ENCODE peak calls at places on chromosomes 12 and 14, in five cellular contexts. M, C, R, D and V are unnamed samples.

GRCh38 chr12:81077686-81078441 is at the start of gene ACSS3:
- DNase-seq in M (peak; percentile 80), R (no peak), D (peak; percentile 21), C (peak; percentile 12), V (peak; percentile 79)

GRCh38 chr12:70248916-70249315 is 5.7 kb downstream of the CNOT2 start:
- DNase-seq in R (no peak), D (no peak), M (no peak), C (no peak), V (no peak)

GRCh38 chr14:93970589-93970966 is 5.8 kb downstream of the ASB2 start:
- DNase-seq in R (no peak), D (no peak), M (no peak), C (no peak), V (no peak)

GRCh38 chr14:58768977-58769376 is 131.2 kb downstream of the DACT1 start:
- DNase-seq in C (no peak), M (no peak), D (no peak), R (no peak), V (no peak)

GRCh38 chr14:63875311-63875710 is 22.5 kb downstream of the SYNE2 start:
- DNase-seq in M (no peak), R (no peak), D (no peak), C (peak; percentile 58), V (peak; percentile 30)

GRCh38 chr12:80531646-80532045 is 87.6 kb downstream of the PTPRQ start:
- DNase-seq in D (no peak), R (no peak), C (no peak), M (no peak), V (no peak)

GRCh38 chr12:80632835-80633234 is 74.6 kb upstream of the MYF6 start:
- DNase-seq in M (peak; percentile 21), D (no peak), C (no peak), R (no peak), V (no peak)

GRCh38 chr14:67191768-67192290 is 2.6 kb downstream of the GARIN2 start:
- DNase-seq in C (no peak), M (no peak), R (no peak), D (no peak), V (no peak)

GRCh38 chr14:59389936-59390335 is 75.2 kb downstream of the GPR135 start:
- DNase-seq in M (no peak), D (no peak), C (no peak), R (no peak), V (no peak)

GRCh38 chr12:84638811-84639368 is 273.7 kb downstream of the SLC6A15 start:
- DNase-seq in M (no peak), R (no peak), D (no peak), C (peak; percentile 17), V (no peak)

GRCh38 chr12:132761032-132761910 is at the start of gene ANKLE2:
- DNase-seq in R (peak; percentile 41), M (peak; percentile 51), C (peak; percentile 72), D (no peak), V (peak; percentile 94)

GRCh38 chr12:95615735-95616134 is 64.5 kb upstream of the USP44 start:
- DNase-seq in R (no peak), D (no peak), M (no peak), C (no peak), V (no peak)

GRCh38 chr14:100665518-100666032 is 61.1 kb upstream of the DLK1 start:
- DNase-seq in M (no peak), D (no peak), R (no peak), C (no peak), V (no peak)

GRCh38 chr12:107415066-107415465 is 270.5 kb upstream of the PWP1 start:
- DNase-seq in D (no peak), C (peak; percentile 70), R (no peak), M (no peak), V (no peak)

GRCh38 chr12:321606-322326 is 59.1 kb upstream of the SLC6A13 start:
- DNase-seq in M (no peak), D (no peak), C (no peak), R (no peak), V (no peak)

GRCh38 chr12:13101854-13102375 is 1.6 kb downstream of the GSG1 start:
- DNase-seq in C (peak; percentile 60), R (no peak), D (no peak), M (no peak), V (peak; percentile 63)

GRCh38 chr12:19799216-19799615 is 359.9 kb downstream of the AEBP2 start:
- DNase-seq in D (no peak), C (peak; percentile 56), R (no peak), M (no peak), V (no peak)
- H3K27ac ChIP-seq in D (no peak overlapping the region), C (no peak overlapping the region), R (no peak overlapping the region), M (no peak overlapping the region), V (no peak overlapping the region)

DNA sequence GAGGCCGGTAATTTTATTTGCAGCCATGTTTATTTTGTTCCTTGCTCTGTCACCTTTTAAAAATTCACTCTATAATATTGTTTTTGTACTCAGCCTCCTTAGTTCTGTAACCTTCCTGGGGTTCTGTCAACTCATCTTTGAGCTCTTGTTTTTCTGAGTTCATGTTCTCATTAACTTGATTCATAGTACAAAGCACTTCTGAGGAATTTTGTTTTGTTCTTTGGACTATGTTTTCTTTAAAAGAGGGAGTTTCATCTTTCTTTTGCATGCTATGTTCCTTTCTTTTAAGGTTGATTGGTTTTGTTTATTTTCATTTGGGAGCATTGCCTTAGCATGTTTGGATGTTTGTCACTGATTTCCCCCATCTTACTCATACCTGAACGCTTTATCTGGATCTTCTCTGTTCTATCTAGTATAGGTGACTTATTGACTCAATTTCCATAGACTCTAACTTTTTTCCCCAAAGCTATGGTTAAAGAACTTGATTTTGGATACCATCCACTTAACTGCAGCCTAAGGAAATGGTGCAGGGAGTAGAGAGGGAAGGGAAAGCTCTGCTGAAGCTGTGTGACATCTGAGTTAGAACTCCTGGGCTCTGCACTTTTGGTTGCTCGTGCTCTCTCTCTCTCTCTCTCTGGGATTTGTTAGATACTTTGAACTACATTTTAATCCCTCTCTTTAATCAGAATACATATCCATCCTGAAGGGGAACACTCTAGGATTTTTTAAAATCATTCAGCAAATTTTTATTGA is 268.5 kb downstream of the PAWR start:
- DNase-seq in R (no peak), M (no peak), D (no peak), C (no peak), V (no peak)
- H3K27ac ChIP-seq in R (no peak overlapping the region), M (no peak overlapping the region), D (no peak overlapping the region), C (peak overlapping the region; percentile 59), V (no peak overlapping the region)

GRCh38 chr14:68730811-68731425 is 61.9 kb downstream of the ZFP36L1 start:
- DNase-seq in M (peak; percentile 71), R (no peak), D (no peak), C (no peak), V (no peak)
- H3K27ac ChIP-seq in M (peak overlapping the region; percentile 92), R (no peak overlapping the region), D (no peak overlapping the region), C (no peak overlapping the region), V (no peak overlapping the region)

GRCh38 chr14:22554706-22555572 is 34.1 kb downstream of the DAD1 start:
- DNase-seq in M (no peak), D (no peak), R (no peak), C (no peak), V (no peak)

GRCh38 chr14:22552827-22553076 is 36.3 kb downstream of the DAD1 start:
- DNase-seq in M (no peak), C (no peak), D (no peak), R (no peak), V (no peak)

GRCh38 chr14:22551597-22551982 is 37.4 kb downstream of the DAD1 start:
- DNase-seq in C (no peak), R (no peak), D (no peak), M (no peak), V (no peak)

GRCh38 chr14:22552001-22552826 is 36.8 kb downstream of the DAD1 start:
- DNase-seq in C (no peak), M (no peak), D (no peak), R (no peak), V (no peak)

GRCh38 chr14:22553445-22553844 is 35.6 kb downstream of the DAD1 start:
- DNase-seq in R (no peak), C (no peak), M (no peak), D (no peak), V (no peak)
- H3K27ac ChIP-seq in R (peak overlapping the region; percentile 28), C (no peak overlapping the region), M (no peak overlapping the region), D (peak overlapping the region; percentile 40), V (peak overlapping the region; percentile 76)

DNA sequence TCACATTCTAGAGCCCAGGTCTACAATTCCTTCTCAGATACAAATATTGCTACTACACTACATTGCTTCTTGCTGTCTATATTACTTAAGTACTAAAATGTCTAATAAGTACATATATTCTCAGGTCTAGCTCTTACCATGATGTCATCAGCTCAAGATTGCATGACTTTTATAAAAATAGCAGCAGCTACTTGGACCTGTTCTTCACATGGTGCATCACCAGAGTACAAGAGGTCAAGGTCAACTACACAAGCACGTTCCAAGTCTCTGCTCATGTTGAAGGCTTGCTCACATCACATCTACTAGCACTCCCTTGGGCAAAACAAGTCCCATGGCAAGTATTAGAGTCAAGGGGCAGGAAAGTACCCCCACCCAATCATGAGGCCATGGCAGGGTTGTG is 465.6 kb downstream of the MED13L start:
- DNase-seq in R (no peak), M (no peak), D (no peak), C (no peak), V (no peak)
- H3K27ac ChIP-seq in R (no peak overlapping the region), M (no peak overlapping the region), D (no peak overlapping the region), C (no peak overlapping the region), V (no peak overlapping the region)

GRCh38 chr12:2794736-2795289 is at the start of gene FKBP4:
- DNase-seq in C (peak; percentile 61), R (peak; percentile 76), M (peak; percentile 71), D (peak; percentile 87), V (peak; percentile 97)
- H3K27ac ChIP-seq in C (no peak within 1 kb of the TSS), R (peak within 1 kb of the TSS; percentile 57), M (no peak within 1 kb of the TSS), D (peak within 1 kb of the TSS; percentile 90), V (peak within 1 kb of the TSS; percentile 79)

GRCh38 chr14:22097072-22097471 is 423.5 kb upstream of the OR4E1 start:
- DNase-seq in R (no peak), D (no peak), C (no peak), M (no peak), V (no peak)
- H3K27ac ChIP-seq in R (no peak overlapping the region), D (peak overlapping the region; percentile 63), C (no peak overlapping the region), M (no peak overlapping the region), V (no peak overlapping the region)